ENCODE peak calls at places on chromosome 14, in seven cellular contexts. X, A, Z, Q, M, B and F are unnamed samples.

GRCh38 chr14:80618751-80619329 is 322.7 kb downstream of the CEP128 start:
- DNase-seq in X (no peak), A (no peak), Z (no peak), Q (no peak), M (no peak), B (no peak), F (no peak)

GRCh38 chr14:75077794-75078193 is 8.4 kb downstream of the ZC2HC1C start:
- DNase-seq in X (no peak), A (no peak), Z (no peak), Q (no peak), M (no peak), B (no peak), F (no peak)

GRCh38 chr14:103232831-103233319 is 101.2 kb upstream of the EIF5 start:
- DNase-seq in X (no peak), A (no peak), Z (peak), Q (no peak), M (no peak), B (peak), F (no peak)

GRCh38 chr14:53571990-53572389 is 384.6 kb downstream of the BMP4 start:
- DNase-seq in X (no peak), A (no peak), Z (peak), Q (no peak), M (peak), B (no peak), F (no peak)

GRCh38 chr14:70730393-70730792 is 78.9 kb downstream of the MAP3K9 start:
- DNase-seq in X (no peak), A (no peak), Z (no peak), Q (no peak), M (no peak), B (no peak), F (no peak)

GRCh38 chr14:83171761-83172160 is 1638.1 kb upstream of the SEL1L start:
- DNase-seq in X (no peak), A (no peak), Z (no peak), Q (no peak), M (no peak), B (no peak), F (no peak)

GRCh38 chr14:69263364-69263763 is 3.4 kb downstream of the GALNT16 start:
- DNase-seq in X (no peak), A (no peak), Z (peak), Q (no peak), M (no peak), B (no peak), F (no peak)

GRCh38 chr14:64387232-64387737 is 868 bp upstream of the MTHFD1 start:
- DNase-seq in X (no peak), A (peak), Z (peak), Q (no peak), M (no peak), B (peak), F (peak)

GRCh38 chr14:50768693-50769092 is 62.3 kb downstream of the NIN start:
- DNase-seq in X (no peak), A (no peak), Z (no peak), Q (no peak), M (no peak), B (no peak), F (no peak)

GRCh38 chr14:100893228-100893601 is 10.3 kb downstream of the RTL1 start:
- DNase-seq in X (no peak), A (no peak), Z (no peak), Q (no peak), M (no peak), B (no peak), F (no peak)

GRCh38 chr14:26281280-26281998 is 316.4 kb downstream of the NOVA1 start:
- DNase-seq in X (no peak), A (peak), Z (no peak), Q (no peak), M (no peak), B (peak), F (peak)

GRCh38 chr14:73644531-73645247 is at the start of gene DNAL1:
- DNase-seq in X (peak), A (peak), Z (peak), Q (peak), M (peak), B (peak), F (peak)

GRCh38 chr14:88613552-88614010 is 50.7 kb downstream of the ZC3H14 start:
- DNase-seq in X (no peak), A (peak), Z (no peak), Q (no peak), M (no peak), B (no peak), F (no peak)

GRCh38 chr14:59913187-59913586 is 6.8 kb upstream of the LRRC9 start:
- DNase-seq in X (no peak), A (no peak), Z (no peak), Q (no peak), M (no peak), B (no peak), F (peak)

GRCh38 chr14:71905031-71905430 is 27.2 kb upstream of the RGS6 start:
- DNase-seq in X (no peak), A (no peak), Z (no peak), Q (no peak), M (no peak), B (no peak), F (no peak)

DNA sequence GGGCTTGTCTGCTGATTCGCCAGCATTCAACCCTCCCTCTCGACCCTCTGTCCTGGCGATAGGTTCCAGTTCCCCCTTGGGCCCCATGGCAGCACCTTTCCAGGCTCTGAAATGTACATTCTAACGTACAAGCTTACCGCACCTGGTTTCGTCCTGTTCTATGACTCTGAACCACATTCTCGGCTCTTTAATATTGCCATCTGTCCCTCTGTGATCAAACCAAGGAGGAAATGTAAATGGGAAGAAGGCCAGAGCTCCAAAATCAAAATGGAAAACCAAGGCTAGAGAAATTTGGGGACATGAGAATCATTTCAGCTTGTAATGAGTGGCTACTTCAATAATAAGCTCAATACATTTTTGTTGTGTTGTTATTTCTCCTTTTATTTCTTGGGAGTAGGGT is 117.2 kb downstream of the TTC7B start:
- DNase-seq in X (no peak), A (no peak), Z (no peak), Q (no peak), M (no peak), B (no peak), F (no peak)
- TF ChIP-seq JUND in X (no peak), A (no peak), Z (no peak), Q (no peak), M (no peak), B (no peak), F (no peak)

GRCh38 chr14:105340821-105341408 is 26.4 kb downstream of the PACS2 start:
- DNase-seq in X (no peak), A (no peak), Z (no peak), Q (no peak), M (no peak), B (no peak), F (no peak)
- TF ChIP-seq JUND in X (no peak), A (no peak), Z (no peak), Q (no peak), M (no peak), B (no peak), F (no peak)

GRCh38 chr14:62897057-62897456 is 148.2 kb downstream of the KCNH5 start:
- DNase-seq in X (no peak), A (no peak), Z (peak), Q (no peak), M (no peak), B (no peak), F (no peak)
- TF ChIP-seq JUND in X (no peak), A (no peak), Z (no peak), Q (no peak), M (no peak), B (no peak), F (no peak)

DNA sequence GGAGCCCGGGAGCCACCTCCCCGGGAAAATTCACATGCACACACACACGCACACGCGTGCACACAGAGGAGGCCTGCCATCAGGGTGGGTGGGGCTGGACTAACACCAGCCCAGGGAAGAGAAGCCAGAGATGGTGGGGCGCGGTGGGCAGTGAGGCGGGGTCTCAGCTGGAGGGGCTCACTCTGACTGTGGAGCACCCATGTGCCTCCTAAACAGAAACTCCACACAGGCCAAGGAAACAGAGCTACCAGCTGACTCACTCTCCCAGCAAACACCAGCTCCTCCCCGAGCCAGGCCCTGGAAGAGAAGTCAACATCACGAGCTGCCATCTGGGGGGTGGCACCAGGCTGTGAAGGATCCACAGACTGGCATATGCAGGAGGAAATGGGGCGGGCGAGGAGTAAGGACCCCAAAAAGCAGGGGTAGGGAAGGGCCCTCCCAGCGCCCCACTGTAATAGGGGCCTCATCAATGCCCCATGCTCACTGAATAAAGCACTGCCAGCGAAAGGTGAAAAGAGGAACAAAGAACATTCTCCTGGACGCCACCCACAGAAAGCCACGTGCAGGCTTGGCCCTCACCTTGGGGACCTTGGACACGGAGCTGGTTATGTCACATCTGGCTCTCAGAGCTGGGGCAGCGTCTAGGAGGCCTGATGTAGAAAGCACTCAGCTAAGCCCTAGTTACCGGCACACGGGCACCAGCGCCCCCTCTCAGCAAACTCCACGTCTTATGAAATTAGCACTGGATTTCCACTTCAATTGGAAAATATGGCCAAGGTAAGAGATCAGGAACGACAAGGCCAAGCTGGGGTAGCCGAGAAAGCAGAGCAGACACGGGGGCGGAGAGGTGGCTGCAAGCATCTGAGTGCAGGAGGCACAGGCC is 8.4 kb upstream of the INF2 start:
- DNase-seq in X (no peak), A (peak), Z (no peak), Q (no peak), M (no peak), B (no peak), F (no peak)
- TF ChIP-seq JUND in X (no peak), A (no peak), Z (no peak), Q (no peak), M (no peak), B (no peak), F (no peak)

GRCh38 chr14:30443368-30444007 is 115.5 kb upstream of the G2E3 start:
- DNase-seq in X (peak), A (peak), Z (peak), Q (no peak), M (no peak), B (no peak), F (peak)
- TF ChIP-seq JUND in X (no peak), A (no peak), Z (no peak), Q (no peak), M (no peak), B (no peak), F (no peak)

GRCh38 chr14:95314609-95315008 is 5.1 kb downstream of the CLMN start:
- DNase-seq in X (no peak), A (no peak), Z (peak), Q (peak), M (no peak), B (no peak), F (peak)

GRCh38 chr14:95313246-95313645 is 6.5 kb downstream of the CLMN start:
- DNase-seq in X (no peak), A (no peak), Z (no peak), Q (no peak), M (no peak), B (no peak), F (no peak)

GRCh38 chr14:95315156-95315555 is 4.6 kb downstream of the CLMN start:
- DNase-seq in X (no peak), A (no peak), Z (no peak), Q (no peak), M (no peak), B (no peak), F (no peak)

GRCh38 chr14:95315579-95315978 is 4.1 kb downstream of the CLMN start:
- DNase-seq in X (no peak), A (no peak), Z (no peak), Q (no peak), M (no peak), B (no peak), F (no peak)

GRCh38 chr14:95313707-95314106 is 6.0 kb downstream of the CLMN start:
- DNase-seq in X (no peak), A (peak), Z (no peak), Q (no peak), M (no peak), B (no peak), F (no peak)
- TF ChIP-seq JUND in X (no peak), A (no peak), Z (no peak), Q (no peak), M (no peak), B (no peak), F (no peak)

GRCh38 chr14:91351508-91351853 is 66.1 kb downstream of the CCDC88C start:
- DNase-seq in X (no peak), A (no peak), Z (no peak), Q (no peak), M (no peak), B (no peak), F (no peak)

GRCh38 chr14:91348861-91349465 is 68.7 kb downstream of the CCDC88C start:
- DNase-seq in X (no peak), A (no peak), Z (no peak), Q (no peak), M (no peak), B (no peak), F (no peak)

GRCh38 chr14:91350483-91350812 is 67.2 kb downstream of the CCDC88C start:
- DNase-seq in X (no peak), A (no peak), Z (no peak), Q (no peak), M (no peak), B (no peak), F (no peak)

GRCh38 chr14:91350813-91351507 is 66.7 kb downstream of the CCDC88C start:
- DNase-seq in X (no peak), A (no peak), Z (no peak), Q (peak), M (no peak), B (no peak), F (no peak)

GRCh38 chr14:91349481-91350074 is 68.0 kb downstream of the CCDC88C start:
- DNase-seq in X (no peak), A (no peak), Z (no peak), Q (peak), M (no peak), B (no peak), F (no peak)
- TF ChIP-seq JUND in X (no peak), A (no peak), Z (no peak), Q (no peak), M (no peak), B (no peak), F (no peak)

GRCh38 chr14:93132472-93133065 is 16.8 kb upstream of the ITPK1 start:
- DNase-seq in X (no peak), A (peak), Z (peak), Q (no peak), M (no peak), B (no peak), F (peak)
- TF ChIP-seq JUND in X (no peak), A (no peak), Z (no peak), Q (no peak), M (no peak), B (no peak), F (no peak)

GRCh38 chr14:97137705-97138104 is 340.5 kb downstream of the VRK1 start:
- DNase-seq in X (no peak), A (no peak), Z (no peak), Q (no peak), M (no peak), B (no peak), F (no peak)
- TF ChIP-seq JUND in X (no peak), A (no peak), Z (no peak), Q (no peak), M (no peak), B (no peak), F (no peak)